ENCODE peak calls at places on chromosome 19, in five cellular contexts. R is right atrium auricular region, M is esophagus squamous epithelium, Z is right lobe of liver, C is heart right ventricle. W is an unnamed sample. For H3K4me1, the result is how much of the 10 kb centered on the place peaks cover.

GRCh38 chr19:8835446-8835845 is 3.3 kb downstream of the MBD3L1 start:
- DNase-seq in R (no peak), M (no peak), Z (no peak), C (no peak), W (no peak)

GRCh38 chr19:50512112-50512998 is 1.4 kb downstream of the ASPDH start:
- DNase-seq in R (no peak), M (no peak), Z (peak), C (no peak), W (no peak)

GRCh38 chr19:58196911-58197616 is 14.2 kb downstream of the ZNF274 start:
- DNase-seq in R (no peak), M (no peak), Z (no peak), C (no peak), W (no peak)

GRCh38 chr19:13095934-13096890 is 6.4 kb downstream of the LYL1 start:
- DNase-seq in R (no peak), M (no peak), Z (peak), C (no peak), W (no peak)

GRCh38 chr19:45785097-45785496 is 2.8 kb upstream of the DMPK start:
- DNase-seq in R (no peak), M (no peak), Z (no peak), C (no peak), W (no peak)

GRCh38 chr19:53606031-53606430 is 25.8 kb upstream of the DPRX start:
- DNase-seq in R (no peak), M (no peak), Z (no peak), C (no peak), W (no peak)

GRCh38 chr19:21626091-21626490 is 120.7 kb downstream of the ZNF429 start:
- DNase-seq in R (no peak), M (no peak), Z (no peak), C (no peak), W (no peak)

GRCh38 chr19:45091031-45091918 is 1.7 kb upstream of the PPP1R37 start:
- DNase-seq in R (peak), M (peak), Z (peak), C (peak), W (peak)

GRCh38 chr19:18978616-18979015 is 37.6 kb upstream of the HOMER3 start:
- DNase-seq in R (no peak), M (no peak), Z (no peak), C (no peak), W (no peak)

GRCh38 chr19:17614476-17614875 is 59.0 kb downstream of the COLGALT1 start:
- DNase-seq in R (no peak), M (no peak), Z (no peak), C (no peak), W (no peak)

GRCh38 chr19:29526730-29527499 is 1.1 kb downstream of the VSTM2B start:
- DNase-seq in R (no peak), M (no peak), Z (peak), C (no peak), W (peak)

GRCh38 chr19:15864824-15865223 is 33.0 kb downstream of the CYP4F2 start:
- DNase-seq in R (no peak), M (no peak), Z (no peak), C (no peak), W (no peak)

GRCh38 chr19:18649371-18650047 is 12.7 kb downstream of the KLHL26 start:
- DNase-seq in R (peak), M (no peak), Z (no peak), C (peak), W (peak)

GRCh38 chr19:18433039-18433691 is 4.8 kb downstream of the ISYNA1 start:
- DNase-seq in R (no peak), M (no peak), Z (no peak), C (no peak), W (no peak)

GRCh38 chr19:46950526-46951235 is 69.0 kb upstream of the NPAS1 start:
- DNase-seq in R (no peak), M (no peak), Z (no peak), C (no peak), W (no peak)

GRCh38 chr19:52206481-52206880 is 16.6 kb downstream of the PPP2R1A start:
- DNase-seq in R (no peak), M (no peak), Z (no peak), C (peak), W (no peak)

GRCh38 chr19:15177269-15178116 is 23.3 kb downstream of the NOTCH3 start:
- DNase-seq in R (peak), M (no peak), Z (peak), C (peak), W (peak)

GRCh38 chr19:17337675-17338439 is 504 bp downstream of the GTPBP3 start:
- DNase-seq in R (no peak), M (no peak), Z (no peak), C (no peak), W (no peak)

GRCh38 chr19:13033819-13034611 is 38.7 kb downstream of the NFIX start:
- DNase-seq in R (peak), M (no peak), Z (peak), C (peak), W (peak)

GRCh38 chr19:39137131-39137530 is 11.5 kb downstream of the PAK4 start:
- DNase-seq in R (no peak), M (no peak), Z (no peak), C (no peak), W (no peak)
- H3K4me1 ChIP-seq in R (under half), M (half or more), Z (under half), C (under half), W (under half)

GRCh38 chr19:2902590-2903218 is 2.0 kb downstream of the ZNF57 start:
- DNase-seq in R (no peak), M (no peak), Z (no peak), C (no peak), W (no peak)

GRCh38 chr19:2905918-2906519 is 5.3 kb downstream of the ZNF57 start:
- DNase-seq in R (no peak), M (no peak), Z (no peak), C (no peak), W (no peak)

GRCh38 chr19:2896694-2897093 is 4.0 kb upstream of the ZNF57 start:
- DNase-seq in R (no peak), M (no peak), Z (no peak), C (no peak), W (no peak)

GRCh38 chr19:2900296-2901252 is at the start of gene ZNF57:
- DNase-seq in R (peak), M (peak), Z (peak), C (peak), W (peak)
- H3K4me3 ChIP-seq in R (peak), M (peak), Z (peak), C (peak), W (peak)

GRCh38 chr19:31969110-31969509 is 376.3 kb upstream of the ZNF507 start:
- DNase-seq in R (no peak), M (no peak), Z (no peak), C (no peak), W (no peak)
- H3K27ac ChIP-seq in R (no peak), M (no peak), Z (no peak), C (no peak), W (no peak)

GRCh38 chr19:23547816-23548430 is 139.1 kb downstream of the ZNF675 start:
- DNase-seq in R (no peak), M (no peak), Z (no peak), C (no peak), W (no peak)
- H3K4me1 ChIP-seq in R (under half), M (under half), Z (under half), C (under half), W (under half)

DNA sequence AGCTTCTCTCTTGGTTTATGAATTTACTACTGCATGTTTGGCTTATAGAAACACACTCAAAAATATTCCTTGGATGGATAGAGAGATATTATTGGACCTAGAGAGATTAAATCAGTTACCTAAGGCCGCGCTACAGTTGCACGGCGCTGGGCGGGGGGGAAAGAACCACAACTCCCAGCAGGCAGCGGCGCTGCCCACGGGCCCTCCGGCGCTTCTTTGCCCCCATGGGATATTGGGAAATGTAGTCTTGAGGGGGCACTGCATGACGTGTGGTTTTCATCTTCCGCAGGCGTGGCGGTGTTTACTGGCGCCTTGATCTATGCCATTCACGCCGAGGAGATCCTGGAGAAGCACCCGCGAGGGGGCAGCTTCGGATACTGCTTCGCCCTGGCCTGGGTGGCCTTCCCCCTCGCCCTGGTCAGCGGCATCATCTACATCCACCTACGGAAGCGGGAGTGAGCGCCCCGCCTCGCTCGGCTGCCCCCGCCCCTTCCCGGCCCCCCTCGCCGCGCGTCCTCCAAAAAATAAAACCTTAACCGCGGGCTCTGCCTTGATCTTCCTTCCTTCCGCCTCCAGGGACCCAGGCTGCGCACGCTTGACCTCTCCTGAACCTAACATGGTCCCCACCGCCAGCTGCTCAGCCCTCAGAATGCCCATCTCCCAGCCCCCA is 4.8 kb downstream of the EMP3 start:
- DNase-seq in R (no peak), M (peak), Z (peak), C (peak), W (peak)
- H3K4me3 ChIP-seq in R (peak), M (peak), Z (peak), C (peak), W (peak)

GRCh38 chr19:10991076-10991475 is 30.2 kb downstream of the SMARCA4 start:
- DNase-seq in R (no peak), M (no peak), Z (no peak), C (no peak), W (no peak)

GRCh38 chr19:10998045-10998533 is 37.3 kb downstream of the SMARCA4 start:
- DNase-seq in R (no peak), M (no peak), Z (peak), C (no peak), W (no peak)

GRCh38 chr19:10991521-10992081 is 30.8 kb downstream of the SMARCA4 start:
- DNase-seq in R (no peak), M (no peak), Z (no peak), C (no peak), W (no peak)

GRCh38 chr19:10995926-10996600 is 35.2 kb downstream of the SMARCA4 start:
- DNase-seq in R (no peak), M (no peak), Z (no peak), C (no peak), W (no peak)
- H3K27ac ChIP-seq in R (no peak), M (no peak), Z (no peak), C (no peak), W (no peak)

GRCh38 chr19:1019616-1019961 is 1.3 kb downstream of the TMEM259 start:
- DNase-seq in R (no peak), M (no peak), Z (no peak), C (no peak), W (no peak)
- H3K4me1 ChIP-seq in R (under half), M (half or more), Z (under half), C (half or more), W (half or more)

W was measured in heart left ventricle.